ENCODE peak calls at places on chromosomes 12 and 14, in seven cellular contexts. Q, P, F, G, T, A and Z are unnamed samples.

GRCh38 chr12:70774055-70774454 is 136.8 kb upstream of the PTPRB start:
- DNase-seq in Q (peak; percentile 93), P (peak; percentile 15), F (no peak), G (no peak), T (no peak), A (no peak), Z (no peak)

GRCh38 chr12:31732926-31733548 is 4.2 kb upstream of the AMN1 start:
- DNase-seq in Q (peak; percentile 91), P (peak; percentile 68), F (no peak), G (no peak), T (peak; percentile 53), A (no peak), Z (no peak)

GRCh38 chr12:124828264-124829007 is 35.2 kb downstream of the SCARB1 start:
- DNase-seq in Q (peak; percentile 72), P (no peak), F (no peak), G (peak; percentile 27), T (no peak), A (no peak), Z (no peak)

GRCh38 chr14:102964152-102964730 is 41.8 kb downstream of the AMN start:
- DNase-seq in Q (no peak), P (no peak), F (no peak), G (peak; percentile 75), T (no peak), A (no peak), Z (no peak)

GRCh38 chr14:56474419-56475022 is 105.1 kb upstream of the TMEM260 start:
- DNase-seq in Q (peak; percentile 93), P (peak; percentile 79), F (no peak), G (no peak), T (no peak), A (no peak), Z (no peak)

GRCh38 chr12:25054783-25055144 is 105.9 kb upstream of the BCAT1 start:
- DNase-seq in Q (no peak), P (peak; percentile 10), F (no peak), G (no peak), T (no peak), A (no peak), Z (no peak)

GRCh38 chr12:43882578-43883178 is 46.8 kb downstream of the TMEM117 start:
- DNase-seq in Q (peak; percentile 75), P (peak; percentile 87), F (no peak), G (no peak), T (no peak), A (no peak), Z (no peak)

GRCh38 chr12:82625523-82625922 is 61.2 kb upstream of the TMTC2 start:
- DNase-seq in Q (no peak), P (no peak), F (no peak), G (no peak), T (no peak), A (no peak), Z (no peak)

GRCh38 chr12:57740656-57741412 is 2.3 kb upstream of the AGAP2 start:
- DNase-seq in Q (no peak), P (no peak), F (no peak), G (no peak), T (peak; percentile 83), A (no peak), Z (no peak)

GRCh38 chr14:63134801-63135200 is 69.4 kb upstream of the RHOJ start:
- DNase-seq in Q (peak; percentile 48), P (peak; percentile 63), F (no peak), G (no peak), T (no peak), A (no peak), Z (no peak)

GRCh38 chr12:57893460-57894353 is 47.2 kb upstream of the CTDSP2 start:
- DNase-seq in Q (no peak), P (peak; percentile 98), F (peak; percentile 93), G (peak; percentile 90), T (no peak), A (peak; percentile 96), Z (peak; percentile 93)

GRCh38 chr12:49872781-49873181 is 29.9 kb upstream of the BCDIN3D start:
- DNase-seq in Q (no peak), P (no peak), F (no peak), G (peak; percentile 42), T (no peak), A (no peak), Z (no peak)

GRCh38 chr12:131482199-131482598 is 228.7 kb upstream of the SFSWAP start:
- DNase-seq in Q (no peak), P (no peak), F (no peak), G (no peak), T (no peak), A (no peak), Z (no peak)

GRCh38 chr12:109760930-109761630 is 47.5 kb downstream of the FAM222A start:
- DNase-seq in Q (no peak), P (no peak), F (no peak), G (no peak), T (peak; percentile 34), A (peak; percentile 20), Z (no peak)

GRCh38 chr14:89750909-89751502 is 203.5 kb downstream of the EFCAB11 start:
- DNase-seq in Q (no peak), P (no peak), F (no peak), G (no peak), T (no peak), A (no peak), Z (no peak)

GRCh38 chr14:91290986-91291385 is 46.5 kb upstream of the GPR68 start:
- DNase-seq in Q (peak; percentile 17), P (no peak), F (no peak), G (no peak), T (no peak), A (no peak), Z (no peak)
- H3K36me3 ChIP-seq in Q (no peaks in the 10 kb centered on the region), P (no peaks in the 10 kb centered on the region), F (peaks cover 86% of the 10 kb centered on the region), G (no peaks in the 10 kb centered on the region), T (no peaks in the 10 kb centered on the region), A (no peaks in the 10 kb centered on the region), Z (no peaks in the 10 kb centered on the region)

DNA sequence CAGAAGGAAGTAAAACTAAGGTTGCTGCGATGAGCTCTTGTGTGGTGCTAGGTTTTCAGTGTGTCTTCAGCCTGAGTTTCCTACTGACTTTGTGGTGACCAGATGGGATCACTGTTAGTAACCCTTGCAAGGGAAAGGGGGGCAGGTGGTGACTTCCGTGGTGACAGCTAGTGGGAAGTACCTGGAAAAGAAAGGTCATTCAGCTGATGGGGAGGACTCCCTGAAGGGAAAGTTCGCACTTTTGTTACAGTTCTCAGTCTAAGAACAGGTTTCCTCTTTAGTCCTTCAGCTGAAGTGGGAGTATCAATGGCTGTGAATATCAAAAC is 2.1 kb downstream of the ATP6V0A2 start:
- DNase-seq in Q (no peak), P (no peak), F (no peak), G (no peak), T (no peak), A (no peak), Z (no peak)
- H3K4me3 ChIP-seq in Q (no peak overlapping the region), P (no peak overlapping the region), F (peak overlapping the region; percentile 100), G (peak overlapping the region; percentile 87), T (no peak overlapping the region), A (peak overlapping the region; percentile 99), Z (peak overlapping the region; percentile 100)

GRCh38 chr14:20383032-20383431 is 30.3 kb downstream of the TEP1 start:
- DNase-seq in Q (no peak), P (no peak), F (no peak), G (no peak), T (no peak), A (no peak), Z (no peak)

GRCh38 chr14:20381341-20381740 is 32.0 kb downstream of the TEP1 start:
- DNase-seq in Q (no peak), P (no peak), F (no peak), G (no peak), T (no peak), A (no peak), Z (no peak)

GRCh38 chr14:20383636-20384035 is 29.7 kb downstream of the TEP1 start:
- DNase-seq in Q (no peak), P (no peak), F (no peak), G (no peak), T (no peak), A (no peak), Z (no peak)

GRCh38 chr14:20384321-20384720 is 29.0 kb downstream of the TEP1 start:
- DNase-seq in Q (no peak), P (no peak), F (no peak), G (no peak), T (no peak), A (no peak), Z (no peak)

DNA sequence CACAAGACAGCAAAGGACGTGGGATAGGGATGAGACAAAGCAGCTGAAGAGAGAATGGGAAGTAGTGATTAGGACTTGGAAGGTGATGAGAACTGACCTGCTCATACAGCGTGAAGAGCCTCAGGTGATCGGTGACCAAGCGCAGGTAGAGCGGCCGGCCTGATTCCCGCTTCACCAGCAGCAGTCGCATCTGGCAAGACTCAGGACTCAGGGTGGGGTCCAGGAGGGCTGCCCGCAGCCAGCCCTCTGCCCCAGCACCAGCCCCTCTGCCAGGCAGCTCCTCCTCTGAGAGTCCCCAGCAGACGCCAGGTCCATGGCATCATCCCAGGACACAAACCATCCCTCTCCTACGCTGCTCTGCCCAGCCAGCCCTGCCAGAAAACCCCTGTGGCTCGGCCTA is 30.8 kb downstream of the TEP1 start:
- DNase-seq in Q (no peak), P (no peak), F (no peak), G (no peak), T (no peak), A (no peak), Z (no peak)
- H3K36me3 ChIP-seq in Q (peaks cover 10% of the 10 kb centered on the region), P (peaks cover 96% of the 10 kb centered on the region), F (peaks cover 100% of the 10 kb centered on the region), G (peaks cover 10% of the 10 kb centered on the region), T (peaks cover 75% of the 10 kb centered on the region), A (peaks cover 100% of the 10 kb centered on the region), Z (peaks cover 95% of the 10 kb centered on the region)

GRCh38 chr14:20332386-20332945 is 613 bp downstream of the CCNB1IP1 start:
- DNase-seq in Q (no peak), P (peak; percentile 57), F (no peak), G (no peak), T (no peak), A (no peak), Z (no peak)

GRCh38 chr14:20329355-20329754 is 3.7 kb downstream of the CCNB1IP1 start:
- DNase-seq in Q (no peak), P (no peak), F (no peak), G (no peak), T (no peak), A (no peak), Z (no peak)

GRCh38 chr14:20331048-20331613 is 1.9 kb downstream of the CCNB1IP1 start:
- DNase-seq in Q (no peak), P (no peak), F (no peak), G (no peak), T (no peak), A (no peak), Z (no peak)

GRCh38 chr14:20332946-20333782 is at the start of gene CCNB1IP1:
- DNase-seq in Q (peak; percentile 94), P (peak; percentile 91), F (peak; percentile 29), G (no peak), T (peak; percentile 62), A (peak; percentile 70), Z (peak; percentile 28)

DNA sequence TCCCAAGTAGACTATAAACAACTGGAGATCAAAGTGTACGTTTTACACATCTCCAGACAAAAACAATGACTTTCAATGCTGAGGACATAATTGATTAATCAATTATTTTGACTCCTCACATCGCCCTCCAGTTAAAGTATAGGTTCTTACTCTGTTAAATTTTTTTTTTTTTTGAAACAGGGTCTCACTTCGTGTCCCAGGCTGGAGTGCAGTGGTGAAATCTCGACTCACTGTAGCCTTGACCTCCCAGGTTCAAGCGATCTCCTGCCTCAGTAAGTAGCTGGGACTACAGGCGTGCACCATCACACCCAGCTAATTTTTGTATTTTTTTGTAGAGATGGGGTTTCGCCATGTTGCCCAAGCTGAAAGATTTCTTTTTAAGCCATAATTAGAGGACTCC is 938 bp upstream of the CCNB1IP1 start:
- DNase-seq in Q (no peak), P (no peak), F (no peak), G (no peak), T (no peak), A (no peak), Z (no peak)
- H3K4me3 ChIP-seq in Q (no peak overlapping the region), P (no peak overlapping the region), F (no peak overlapping the region), G (no peak overlapping the region), T (no peak overlapping the region), A (no peak overlapping the region), Z (no peak overlapping the region)